ENCODE peak calls at places on chromosomes 11 and 22, in ten cellular contexts. U is psoas muscle, X is choroid plexus epithelial cell, F is uterus, M is HCT116, E is ascending aorta, P is breast epithelium, Z is pancreas, J is cardiac muscle cell, A is PC-9. L is an unnamed sample.
A peak's percentile ranks its signal among the peaks of the same experiment; 100 is the strongest.

GRCh38 chr11:36056160-36056751 is 112.4 kb downstream of the LDLRAD3 start:
- DNase-seq in U (no peak), X (peak; percentile 65), F (no peak), M (no peak), E (no peak), P (no peak), Z (peak; percentile 45), J (peak; percentile 58), A (peak; percentile 46), L (no peak)

GRCh38 chr22:23875801-23876200 is 18.1 kb downstream of the SLC2A11 start:
- DNase-seq in U (no peak), X (no peak), F (no peak), M (no peak), E (no peak), P (no peak), Z (no peak), J (no peak), A (no peak), L (no peak)

GRCh38 chr11:134157451-134157850 is 66.3 kb downstream of the NCAPD3 start:
- DNase-seq in U (no peak), X (no peak), F (no peak), M (no peak), E (no peak), P (no peak), Z (no peak), J (no peak), A (no peak), L (no peak)

GRCh38 chr11:76512851-76513653 is 68.2 kb downstream of the EMSY start:
- DNase-seq in U (no peak), X (peak; percentile 79), F (no peak), M (peak; percentile 16), E (no peak), P (no peak), Z (no peak), J (peak; percentile 29), A (no peak), L (no peak)

GRCh38 chr11:71395010-71395560 is 53.1 kb downstream of the DHCR7 start:
- DNase-seq in U (no peak), X (no peak), F (no peak), M (no peak), E (no peak), P (no peak), Z (no peak), J (peak; percentile 57), A (no peak), L (no peak)

GRCh38 chr11:10371926-10372641 is 67.2 kb downstream of the ADM start:
- DNase-seq in U (no peak), X (no peak), F (no peak), M (no peak), E (no peak), P (no peak), Z (no peak), J (no peak), A (no peak), L (no peak)

GRCh38 chr11:61657566-61657965 is 22.6 kb upstream of the DAGLA start:
- DNase-seq in U (no peak), X (no peak), F (no peak), M (no peak), E (no peak), P (no peak), Z (peak; percentile 53), J (no peak), A (peak; percentile 47), L (no peak)

GRCh38 chr11:83021780-83022125 is 49.9 kb downstream of the RAB30 start:
- DNase-seq in U (no peak), X (no peak), F (no peak), M (no peak), E (no peak), P (no peak), Z (no peak), J (no peak), A (no peak), L (no peak)

GRCh38 chr11:119745776-119746535 is 17.0 kb upstream of the NECTIN1 start:
- DNase-seq in U (no peak), X (no peak), F (peak; percentile 3), M (no peak), E (no peak), P (no peak), Z (no peak), J (no peak), A (no peak), L (no peak)

GRCh38 chr11:119750056-119750455 is 21.1 kb upstream of the NECTIN1 start:
- DNase-seq in U (no peak), X (no peak), F (no peak), M (no peak), E (no peak), P (no peak), Z (no peak), J (no peak), A (no peak), L (no peak)

GRCh38 chr11:119751281-119752060 is 22.5 kb upstream of the NECTIN1 start:
- DNase-seq in U (no peak), X (no peak), F (no peak), M (no peak), E (no peak), P (no peak), Z (no peak), J (no peak), A (no peak), L (peak; percentile 68)

GRCh38 chr11:119747868-119748660 is 19.1 kb upstream of the NECTIN1 start:
- DNase-seq in U (no peak), X (no peak), F (no peak), M (no peak), E (no peak), P (no peak), Z (no peak), J (no peak), A (no peak), L (no peak)

DNA sequence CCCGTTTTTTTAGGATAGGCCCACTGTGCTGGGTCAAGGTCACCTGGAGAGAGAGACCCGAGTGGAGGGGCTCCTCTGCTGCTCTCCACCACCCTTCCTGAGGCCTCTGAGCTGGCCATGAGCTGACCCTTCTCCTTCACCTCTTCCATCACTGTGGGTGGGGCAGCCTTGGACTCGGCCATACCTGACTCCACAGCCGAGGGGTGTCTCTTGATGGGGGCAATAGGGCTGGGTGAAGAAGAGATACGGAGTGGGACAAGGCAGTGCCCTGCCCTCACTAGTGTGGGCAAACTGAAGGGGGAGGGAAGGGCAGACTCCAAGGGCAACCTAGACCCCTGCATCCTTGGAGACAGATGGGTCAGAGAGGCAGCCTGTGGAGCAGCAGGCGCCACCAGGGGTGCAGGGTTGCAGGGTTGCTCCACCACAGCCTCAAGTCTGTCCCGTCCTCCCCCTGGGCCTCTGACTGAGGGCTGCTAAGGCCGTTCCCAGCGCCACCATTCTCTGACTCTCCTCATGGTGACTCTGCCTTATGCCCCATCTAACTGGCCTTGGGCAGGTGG is 20.1 kb upstream of the NECTIN1 start:
- DNase-seq in U (no peak), X (no peak), F (no peak), M (no peak), E (no peak), P (no peak), Z (no peak), J (no peak), A (no peak), L (no peak)
- H3K4me3 ChIP-seq in U (no peak overlapping the region), X (no peak overlapping the region), F (no peak overlapping the region), M (no peak overlapping the region), E (no peak overlapping the region), P (no peak overlapping the region), Z (no peak overlapping the region), J (no peak overlapping the region), A (no peak overlapping the region), L (no peak overlapping the region)

GRCh38 chr11:92149996-92150395 is 74.6 kb upstream of the FAT3 start:
- DNase-seq in U (no peak), X (peak; percentile 7), F (no peak), M (no peak), E (no peak), P (no peak), Z (no peak), J (no peak), A (no peak), L (no peak)

GRCh38 chr11:92152245-92152644 is 72.4 kb upstream of the FAT3 start:
- DNase-seq in U (no peak), X (no peak), F (no peak), M (no peak), E (no peak), P (no peak), Z (no peak), J (no peak), A (no peak), L (no peak)

GRCh38 chr11:92154611-92155010 is 70.0 kb upstream of the FAT3 start:
- DNase-seq in U (no peak), X (no peak), F (no peak), M (no peak), E (no peak), P (no peak), Z (no peak), J (no peak), A (peak; percentile 12), L (no peak)

DNA sequence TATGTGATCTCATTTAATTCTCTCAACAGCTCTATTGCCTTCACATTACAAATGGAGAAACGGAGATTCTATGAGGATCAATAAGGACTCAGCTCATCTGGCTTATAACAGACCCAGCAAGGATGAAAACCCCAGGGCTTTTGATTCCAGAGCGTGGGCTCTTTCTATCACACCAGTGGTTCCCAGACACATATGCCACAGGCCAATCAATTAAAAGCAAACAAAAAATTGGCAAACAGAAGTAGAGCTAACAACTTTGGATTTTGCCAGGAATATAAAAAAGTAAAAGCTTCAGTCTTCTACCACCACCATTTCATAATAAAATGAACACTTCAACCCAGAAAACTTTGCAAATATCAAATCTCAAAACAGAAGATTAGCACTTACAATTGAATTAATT is 71.1 kb upstream of the FAT3 start:
- DNase-seq in U (no peak), X (no peak), F (no peak), M (no peak), E (no peak), P (no peak), Z (no peak), J (no peak), A (no peak), L (no peak)
- TF ChIP-seq CTCF in U (no peak), X (no peak), F (no peak), M (no peak), E (no peak), P (no peak), Z (no peak), J (no peak), A (no peak), L (no peak)

GRCh38 chr11:15874699-15875098 is 481.6 kb downstream of the SOX6 start:
- DNase-seq in U (no peak), X (no peak), F (no peak), M (no peak), E (no peak), P (no peak), Z (no peak), J (no peak), A (no peak), L (no peak)

GRCh38 chr11:15875934-15876333 is 480.4 kb downstream of the SOX6 start:
- DNase-seq in U (no peak), X (no peak), F (no peak), M (no peak), E (no peak), P (no peak), Z (no peak), J (no peak), A (no peak), L (no peak)

GRCh38 chr11:15873501-15873900 is 482.8 kb downstream of the SOX6 start:
- DNase-seq in U (no peak), X (no peak), F (no peak), M (no peak), E (no peak), P (no peak), Z (no peak), J (no peak), A (no peak), L (no peak)

GRCh38 chr11:15878756-15879155 is 477.6 kb downstream of the SOX6 start:
- DNase-seq in U (no peak), X (no peak), F (no peak), M (no peak), E (no peak), P (no peak), Z (no peak), J (no peak), A (no peak), L (no peak)

GRCh38 chr11:15875393-15875792 is 481.0 kb downstream of the SOX6 start:
- DNase-seq in U (no peak), X (no peak), F (no peak), M (no peak), E (no peak), P (no peak), Z (no peak), J (no peak), A (no peak), L (no peak)
- H3K4me3 ChIP-seq in U (no peak overlapping the region), X (no peak overlapping the region), F (no peak overlapping the region), M (no peak overlapping the region), E (no peak overlapping the region), P (no peak overlapping the region), Z (no peak overlapping the region), J (no peak overlapping the region), A (no peak overlapping the region), L (no peak overlapping the region)

DNA sequence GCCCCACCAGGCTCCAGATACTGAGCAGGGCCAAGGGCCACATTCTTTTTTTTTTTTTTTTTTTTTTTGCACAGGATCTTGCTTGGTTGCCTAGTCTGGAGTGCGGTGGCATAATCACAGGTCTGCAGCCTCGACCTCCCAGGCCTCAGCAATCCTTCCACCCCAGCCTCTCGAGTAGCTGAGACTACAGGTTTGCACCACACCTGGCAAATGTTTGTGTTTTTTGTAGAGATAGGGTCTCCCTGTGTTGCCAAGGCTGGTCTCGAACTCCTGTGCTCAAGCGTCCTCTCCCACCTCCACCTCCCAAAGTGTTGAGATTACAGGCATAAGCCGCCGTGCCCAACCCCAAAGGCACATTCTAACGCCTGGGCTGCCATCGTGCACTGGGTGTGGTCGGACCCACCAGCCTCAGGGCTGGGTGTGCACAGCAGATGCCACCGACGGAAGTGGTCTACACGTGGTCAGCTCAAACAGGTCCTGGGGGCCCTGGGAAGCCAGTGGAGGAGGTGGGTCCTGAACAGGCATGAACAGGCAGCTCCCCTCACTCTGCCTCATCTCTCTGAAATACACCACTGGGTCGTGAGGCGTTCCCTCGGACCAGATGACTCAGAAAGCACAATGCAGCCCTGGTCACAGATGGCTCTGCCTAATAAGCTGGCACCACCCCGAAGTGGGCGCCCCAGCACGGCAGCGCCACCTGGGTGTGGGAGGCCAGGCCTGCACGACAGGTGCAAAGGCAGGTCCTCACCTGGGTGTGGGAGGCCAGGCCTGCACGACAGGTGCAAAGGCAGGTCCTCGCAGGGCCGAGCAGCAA is 5.1 kb upstream of the B4GALNT4 start:
- DNase-seq in U (no peak), X (no peak), F (no peak), M (peak; percentile 55), E (no peak), P (peak; percentile 79), Z (peak; percentile 92), J (no peak), A (peak; percentile 85), L (peak; percentile 16)
- TF ChIP-seq CTCF in U (no peak), X (peak; percentile 34), F (no peak), M (peak; percentile 62), E (peak; percentile 14), P (peak; percentile 58), Z (peak; percentile 18), J (peak; percentile 21), A (peak; percentile 78), L (peak; percentile 70)

L was measured in GM12864.